ENCODE peak calls at places on chromosomes 11 and 22, in five cellular contexts. One of them, this sample, is unnamed.

GRCh38 chr22:36998620-36999351 is 20.5 kb downstream of the TST start:
- DNase-seq in HS-27A: no peak
- DNase-seq in KG1: no peak
- DNase-seq in lower lobe of right lung: no peak
- DNase-seq in GM04504: no peak
- DNase-seq in this sample: no peak

GRCh38 chr11:112537846-112538330 is 277.2 kb upstream of the PLET1 start:
- DNase-seq in HS-27A: no peak
- DNase-seq in KG1: no peak
- DNase-seq in lower lobe of right lung: no peak
- DNase-seq in GM04504: no peak
- DNase-seq in this sample: no peak

GRCh38 chr11:10881892-10882291 is 24.0 kb upstream of the ZBED5 start:
- DNase-seq in HS-27A: no peak
- DNase-seq in KG1: no peak
- DNase-seq in lower lobe of right lung: no peak
- DNase-seq in GM04504: no peak
- DNase-seq in this sample: no peak

GRCh38 chr11:29019960-29020683 is 911.9 kb downstream of the METTL15 start:
- DNase-seq in HS-27A: no peak
- DNase-seq in KG1: no peak
- DNase-seq in lower lobe of right lung: no peak
- DNase-seq in GM04504: no peak
- DNase-seq in this sample: peak

GRCh38 chr22:50232481-50233151 is 12.2 kb downstream of the TUBGCP6 start:
- DNase-seq in HS-27A: no peak
- DNase-seq in KG1: no peak
- DNase-seq in lower lobe of right lung: no peak
- DNase-seq in GM04504: no peak
- DNase-seq in this sample: no peak

GRCh38 chr11:69361048-69361447 is 67.1 kb downstream of the MYEOV start:
- DNase-seq in HS-27A: no peak
- DNase-seq in KG1: no peak
- DNase-seq in lower lobe of right lung: peak
- DNase-seq in GM04504: no peak
- DNase-seq in this sample: no peak

GRCh38 chr11:113189909-113190667 is 124.3 kb upstream of the TTC12 start:
- DNase-seq in HS-27A: peak
- DNase-seq in KG1: no peak
- DNase-seq in lower lobe of right lung: no peak
- DNase-seq in GM04504: peak
- DNase-seq in this sample: peak

GRCh38 chr11:128896356-128896755 is 5.2 kb downstream of the KCNJ5 start:
- DNase-seq in HS-27A: no peak
- DNase-seq in KG1: no peak
- DNase-seq in lower lobe of right lung: no peak
- DNase-seq in GM04504: no peak
- DNase-seq in this sample: no peak

GRCh38 chr22:49042877-49043859 is 784.5 kb downstream of the BRD1 start:
- DNase-seq in HS-27A: no peak
- DNase-seq in KG1: no peak
- DNase-seq in lower lobe of right lung: no peak
- DNase-seq in GM04504: no peak
- DNase-seq in this sample: no peak

GRCh38 chr11:121421149-121421906 is 30.8 kb upstream of the SORL1 start:
- DNase-seq in HS-27A: no peak
- DNase-seq in KG1: no peak
- DNase-seq in lower lobe of right lung: no peak
- DNase-seq in GM04504: no peak
- DNase-seq in this sample: no peak

GRCh38 chr11:79404325-79404724 is 36.5 kb downstream of the TENM4 start:
- DNase-seq in HS-27A: no peak
- DNase-seq in KG1: peak
- DNase-seq in lower lobe of right lung: no peak
- DNase-seq in GM04504: no peak
- DNase-seq in this sample: peak

GRCh38 chr22:35467788-35468187 is 67.8 kb downstream of the MCM5 start:
- DNase-seq in HS-27A: no peak
- DNase-seq in KG1: no peak
- DNase-seq in lower lobe of right lung: peak
- DNase-seq in GM04504: no peak
- DNase-seq in this sample: peak

This sample was measured in fibroblast of the conjunctiva.